ENCODE peak calls at places on chromosome 2, in ten cellular contexts. D is WERI-Rb-1; S is CD4-positive, CD25-positive, alpha-beta regulatory T cell; L is iris pigment epithelial cell; B is naive thymus-derived CD4-positive, alpha-beta T cell; C is activated CD4-positive, alpha-beta memory T cell treated with anti-CD3 and anti-CD28 coated beads, Interleukin-2, amount 10 ng/mL, durations not matched to agents 7 days and 5 days; F is myocyte; K is NCI-H510A treated with DMSO at 0.1 percent for 48 hours; R is B cell; E is sigmoid colon. T is an unnamed sample.
A peak's percentile ranks its signal among the peaks of the same experiment; 100 is the strongest.

GRCh38 chr2:118805061-118805690 is 42.3 kb downstream of the EN1 start:
- DNase-seq in D (no peak), S (no peak), L (no peak), B (no peak), C (no peak), F (no peak), K (no peak), R (no peak), E (no peak), T (no peak)

GRCh38 chr2:71453404-71454220 is at the start of gene DYSF:
- DNase-seq in D (no peak), S (no peak), L (peak; percentile 48), B (no peak), C (no peak), F (peak; percentile 95), K (peak; percentile 52), R (no peak), E (peak; percentile 78), T (peak; percentile 50)

GRCh38 chr2:120472031-120472430 is 126.1 kb downstream of the INHBB start:
- DNase-seq in D (no peak), S (no peak), L (no peak), B (no peak), C (no peak), F (no peak), K (no peak), R (no peak), E (no peak), T (peak; percentile 50)

GRCh38 chr2:205408690-205409089 is 273.6 kb upstream of the NRP2 start:
- DNase-seq in D (no peak), S (no peak), L (peak; percentile 31), B (no peak), C (no peak), F (no peak), K (no peak), R (no peak), E (no peak), T (peak; percentile 50)

GRCh38 chr2:102137138-102137537 is 5.4 kb upstream of the IL1R1 start:
- DNase-seq in D (no peak), S (peak; percentile 58), L (no peak), B (no peak), C (no peak), F (no peak), K (no peak), R (no peak), E (no peak), T (no peak)

GRCh38 chr2:36680012-36680411 is 16.5 kb upstream of the VIT start:
- DNase-seq in D (no peak), S (no peak), L (peak; percentile 63), B (no peak), C (no peak), F (no peak), K (no peak), R (no peak), E (no peak), T (peak; percentile 55)

GRCh38 chr2:7007846-7008741 is 90.9 kb downstream of the RNF144A start:
- DNase-seq in D (no peak), S (no peak), L (peak; percentile 92), B (no peak), C (no peak), F (peak; percentile 22), K (no peak), R (no peak), E (peak; percentile 93), T (no peak)

GRCh38 chr2:129936334-129936934 is 43.0 kb upstream of the RAB6C start:
- DNase-seq in D (no peak), S (peak; percentile 55), L (no peak), B (no peak), C (no peak), F (no peak), K (no peak), R (no peak), E (no peak), T (no peak)

GRCh38 chr2:219175928-219176817 is 552 bp downstream of the CNPPD1 start:
- DNase-seq in D (no peak), S (peak; percentile 39), L (peak; percentile 43), B (peak; percentile 22), C (peak; percentile 43), F (peak; percentile 69), K (no peak), R (peak; percentile 76), E (peak; percentile 83), T (peak; percentile 56)

GRCh38 chr2:106163948-106164580 is 30.0 kb downstream of the UXS1 start:
- DNase-seq in D (no peak), S (peak; percentile 60), L (peak; percentile 65), B (no peak), C (no peak), F (no peak), K (no peak), R (no peak), E (no peak), T (no peak)

T was measured in EL.